ENCODE peak calls at places on chromosome 17, in six cellular contexts. One of them, this sample, is unnamed.

GRCh38 chr17:82864721-82865240 is 25.0 kb upstream of the ZNF750 start:
- DNase-seq in ascending aorta: no peak
- DNase-seq in Daoy: no peak
- DNase-seq in naive thymus-derived CD8-positive, alpha-beta T cell: no peak
- DNase-seq in NCI-H1105 treated with DMSO at 0.1 percent for 48 hours: no peak
- DNase-seq in Peyer's patch: no peak
- DNase-seq in this sample: no peak

GRCh38 chr17:41863074-41863843 is 2.0 kb downstream of the KLHL11 start:
- DNase-seq in ascending aorta: no peak
- DNase-seq in Daoy: no peak
- DNase-seq in naive thymus-derived CD8-positive, alpha-beta T cell: no peak
- DNase-seq in NCI-H1105 treated with DMSO at 0.1 percent for 48 hours: no peak
- DNase-seq in Peyer's patch: no peak
- DNase-seq in this sample: no peak

GRCh38 chr17:65931246-65932149 is 260.4 kb downstream of the CEP112 start:
- DNase-seq in ascending aorta: no peak
- DNase-seq in Daoy: peak; percentile 5
- DNase-seq in naive thymus-derived CD8-positive, alpha-beta T cell: no peak
- DNase-seq in NCI-H1105 treated with DMSO at 0.1 percent for 48 hours: no peak
- DNase-seq in Peyer's patch: no peak
- DNase-seq in this sample: no peak

GRCh38 chr17:65027305-65027704 is 29.2 kb downstream of the GNA13 start:
- DNase-seq in ascending aorta: no peak
- DNase-seq in Daoy: peak; percentile 59
- DNase-seq in naive thymus-derived CD8-positive, alpha-beta T cell: peak; percentile 32
- DNase-seq in NCI-H1105 treated with DMSO at 0.1 percent for 48 hours: no peak
- DNase-seq in Peyer's patch: no peak
- DNase-seq in this sample: peak; percentile 79

GRCh38 chr17:42315402-42316156 is 27.3 kb downstream of the STAT5A start:
- DNase-seq in ascending aorta: no peak
- DNase-seq in Daoy: no peak
- DNase-seq in naive thymus-derived CD8-positive, alpha-beta T cell: no peak
- DNase-seq in NCI-H1105 treated with DMSO at 0.1 percent for 48 hours: no peak
- DNase-seq in Peyer's patch: peak; percentile 84
- DNase-seq in this sample: no peak

GRCh38 chr17:44320066-44320465 is 4.6 kb downstream of the SLC25A39 start:
- DNase-seq in ascending aorta: no peak
- DNase-seq in Daoy: no peak
- DNase-seq in naive thymus-derived CD8-positive, alpha-beta T cell: no peak
- DNase-seq in NCI-H1105 treated with DMSO at 0.1 percent for 48 hours: no peak
- DNase-seq in Peyer's patch: no peak
- DNase-seq in this sample: no peak

GRCh38 chr17:75430159-75430748 is 24.8 kb upstream of the GRB2 start:
- DNase-seq in ascending aorta: no peak
- DNase-seq in Daoy: peak; percentile 89
- DNase-seq in naive thymus-derived CD8-positive, alpha-beta T cell: no peak
- DNase-seq in NCI-H1105 treated with DMSO at 0.1 percent for 48 hours: no peak
- DNase-seq in Peyer's patch: no peak
- DNase-seq in this sample: no peak

GRCh38 chr17:67600408-67600807 is 117.3 kb upstream of the NOL11 start:
- DNase-seq in ascending aorta: no peak
- DNase-seq in Daoy: no peak
- DNase-seq in naive thymus-derived CD8-positive, alpha-beta T cell: no peak
- DNase-seq in NCI-H1105 treated with DMSO at 0.1 percent for 48 hours: no peak
- DNase-seq in Peyer's patch: no peak
- DNase-seq in this sample: no peak

GRCh38 chr17:66932295-66932694 is 32.2 kb upstream of the CACNG4 start:
- DNase-seq in ascending aorta: no peak
- DNase-seq in Daoy: no peak
- DNase-seq in naive thymus-derived CD8-positive, alpha-beta T cell: no peak
- DNase-seq in NCI-H1105 treated with DMSO at 0.1 percent for 48 hours: no peak
- DNase-seq in Peyer's patch: no peak
- DNase-seq in this sample: no peak

GRCh38 chr17:77042688-77043330 is 98.0 kb upstream of the SEC14L1 start:
- DNase-seq in ascending aorta: no peak
- DNase-seq in Daoy: no peak
- DNase-seq in naive thymus-derived CD8-positive, alpha-beta T cell: no peak
- DNase-seq in NCI-H1105 treated with DMSO at 0.1 percent for 48 hours: peak; percentile 37
- DNase-seq in Peyer's patch: no peak
- DNase-seq in this sample: no peak

GRCh38 chr17:74677558-74678466 is 34.9 kb downstream of the CD300LF start:
- DNase-seq in ascending aorta: no peak
- DNase-seq in Daoy: peak; percentile 59
- DNase-seq in naive thymus-derived CD8-positive, alpha-beta T cell: no peak
- DNase-seq in NCI-H1105 treated with DMSO at 0.1 percent for 48 hours: no peak
- DNase-seq in Peyer's patch: no peak
- DNase-seq in this sample: no peak

GRCh38 chr17:58079300-58080033 is 3.8 kb upstream of the DYNLL2 start:
- DNase-seq in ascending aorta: no peak
- DNase-seq in Daoy: no peak
- DNase-seq in naive thymus-derived CD8-positive, alpha-beta T cell: no peak
- DNase-seq in NCI-H1105 treated with DMSO at 0.1 percent for 48 hours: no peak
- DNase-seq in Peyer's patch: no peak
- DNase-seq in this sample: no peak

GRCh38 chr17:42422412-42422957 is 571 bp downstream of the CAVIN1 start:
- DNase-seq in ascending aorta: no peak
- DNase-seq in Daoy: peak; percentile 51
- DNase-seq in naive thymus-derived CD8-positive, alpha-beta T cell: no peak
- DNase-seq in NCI-H1105 treated with DMSO at 0.1 percent for 48 hours: peak; percentile 22
- DNase-seq in Peyer's patch: no peak
- DNase-seq in this sample: peak; percentile 23

GRCh38 chr17:45828171-45829133 is 16.2 kb upstream of the SPPL2C start:
- DNase-seq in ascending aorta: no peak
- DNase-seq in Daoy: peak; percentile 63
- DNase-seq in naive thymus-derived CD8-positive, alpha-beta T cell: no peak
- DNase-seq in NCI-H1105 treated with DMSO at 0.1 percent for 48 hours: no peak
- DNase-seq in Peyer's patch: no peak
- DNase-seq in this sample: no peak

GRCh38 chr17:73760186-73760758 is 116.0 kb upstream of the SDK2 start:
- DNase-seq in ascending aorta: no peak
- DNase-seq in Daoy: no peak
- DNase-seq in naive thymus-derived CD8-positive, alpha-beta T cell: no peak
- DNase-seq in NCI-H1105 treated with DMSO at 0.1 percent for 48 hours: peak; percentile 74
- DNase-seq in Peyer's patch: no peak
- DNase-seq in this sample: no peak

GRCh38 chr17:41792835-41793748 is 6.6 kb upstream of the JUP start:
- DNase-seq in ascending aorta: no peak
- DNase-seq in Daoy: peak; percentile 92
- DNase-seq in naive thymus-derived CD8-positive, alpha-beta T cell: no peak
- DNase-seq in NCI-H1105 treated with DMSO at 0.1 percent for 48 hours: no peak
- DNase-seq in Peyer's patch: no peak
- DNase-seq in this sample: peak; percentile 62

GRCh38 chr17:19288453-19288852 is 51.3 kb downstream of the EPN2 start:
- DNase-seq in ascending aorta: no peak
- DNase-seq in Daoy: peak; percentile 16
- DNase-seq in naive thymus-derived CD8-positive, alpha-beta T cell: no peak
- DNase-seq in NCI-H1105 treated with DMSO at 0.1 percent for 48 hours: no peak
- DNase-seq in Peyer's patch: no peak
- DNase-seq in this sample: no peak

GRCh38 chr17:76927577-76927976 is 59.4 kb downstream of the MGAT5B start:
- DNase-seq in ascending aorta: no peak
- DNase-seq in Daoy: no peak
- DNase-seq in naive thymus-derived CD8-positive, alpha-beta T cell: no peak
- DNase-seq in NCI-H1105 treated with DMSO at 0.1 percent for 48 hours: no peak
- DNase-seq in Peyer's patch: no peak
- DNase-seq in this sample: no peak

GRCh38 chr17:3759597-3760216 is 36.0 kb downstream of the HASPIN start:
- DNase-seq in ascending aorta: no peak
- DNase-seq in Daoy: no peak
- DNase-seq in naive thymus-derived CD8-positive, alpha-beta T cell: no peak
- DNase-seq in NCI-H1105 treated with DMSO at 0.1 percent for 48 hours: no peak
- DNase-seq in Peyer's patch: no peak
- DNase-seq in this sample: no peak

GRCh38 chr17:48310748-48311213 is 119.2 kb downstream of the SKAP1 start:
- DNase-seq in ascending aorta: no peak
- DNase-seq in Daoy: no peak
- DNase-seq in naive thymus-derived CD8-positive, alpha-beta T cell: no peak
- DNase-seq in NCI-H1105 treated with DMSO at 0.1 percent for 48 hours: peak; percentile 68
- DNase-seq in Peyer's patch: no peak
- DNase-seq in this sample: no peak

GRCh38 chr17:81428121-81428515 is 32.9 kb downstream of the BAHCC1 start:
- DNase-seq in ascending aorta: peak; percentile 83
- DNase-seq in Daoy: peak; percentile 73
- DNase-seq in naive thymus-derived CD8-positive, alpha-beta T cell: no peak
- DNase-seq in NCI-H1105 treated with DMSO at 0.1 percent for 48 hours: peak; percentile 28
- DNase-seq in Peyer's patch: no peak
- DNase-seq in this sample: no peak

GRCh38 chr17:44655983-44656700 is at the start of gene MEIOC:
- DNase-seq in ascending aorta: no peak
- DNase-seq in Daoy: peak; percentile 28
- DNase-seq in naive thymus-derived CD8-positive, alpha-beta T cell: no peak
- DNase-seq in NCI-H1105 treated with DMSO at 0.1 percent for 48 hours: peak; percentile 12
- DNase-seq in Peyer's patch: no peak
- DNase-seq in this sample: peak; percentile 78

GRCh38 chr17:2406903-2407790 is 6.3 kb upstream of the MNT start:
- DNase-seq in ascending aorta: peak; percentile 95
- DNase-seq in Daoy: peak; percentile 93
- DNase-seq in naive thymus-derived CD8-positive, alpha-beta T cell: no peak
- DNase-seq in NCI-H1105 treated with DMSO at 0.1 percent for 48 hours: no peak
- DNase-seq in Peyer's patch: no peak
- DNase-seq in this sample: peak; percentile 66

GRCh38 chr17:56599566-56599965 is 6.1 kb downstream of the NOG start:
- DNase-seq in ascending aorta: no peak
- DNase-seq in Daoy: no peak
- DNase-seq in naive thymus-derived CD8-positive, alpha-beta T cell: no peak
- DNase-seq in NCI-H1105 treated with DMSO at 0.1 percent for 48 hours: no peak
- DNase-seq in Peyer's patch: no peak
- DNase-seq in this sample: no peak

GRCh38 chr17:15944720-15945492 is at the start of gene ADORA2B:
- DNase-seq in ascending aorta: no peak
- DNase-seq in Daoy: peak; percentile 89
- DNase-seq in naive thymus-derived CD8-positive, alpha-beta T cell: peak; percentile 20
- DNase-seq in NCI-H1105 treated with DMSO at 0.1 percent for 48 hours: peak; percentile 63
- DNase-seq in Peyer's patch: no peak
- DNase-seq in this sample: peak; percentile 75

This sample was measured in SW 1271.